ENCODE peak calls at places on chromosome 21, in four cellular contexts. Y is sigmoid colon, Z is transverse colon, L is H1. P is an unnamed sample.

GRCh38 chr21:25790122-25790951 is 55.6 kb downstream of the GABPA start:
- DNase-seq in Y (no peak), Z (no peak), L (no peak), P (no peak)

GRCh38 chr21:33975548-33976081 is 60.0 kb upstream of the ATP5PO start:
- DNase-seq in Y (no peak), Z (peak; percentile 25), L (peak; percentile 39), P (no peak)

GRCh38 chr21:20424943-20425342 is 573.3 kb upstream of the NCAM2 start:
- DNase-seq in Y (no peak), Z (no peak), L (no peak), P (no peak)

GRCh38 chr21:23162213-23162946 is 2164.2 kb downstream of the NCAM2 start:
- DNase-seq in Y (no peak), Z (no peak), L (no peak), P (no peak)

GRCh38 chr21:41957991-41958766 is 4.4 kb upstream of the C2CD2 start:
- DNase-seq in Y (peak; percentile 93), Z (peak; percentile 61), L (no peak), P (no peak)

GRCh38 chr21:29209696-29210095 is 79.3 kb downstream of the MAP3K7CL start:
- DNase-seq in Y (no peak), Z (no peak), L (no peak), P (no peak)

GRCh38 chr21:38241029-38241740 is 15.6 kb upstream of the KCNJ15 start:
- DNase-seq in Y (no peak), Z (no peak), L (no peak), P (no peak)

GRCh38 chr21:41316641-41317392 is at the start of gene FAM3B:
- DNase-seq in Y (no peak), Z (peak; percentile 47), L (peak; percentile 83), P (no peak)

GRCh38 chr21:39696620-39697019 is 48.4 kb upstream of the IGSF5 start:
- DNase-seq in Y (no peak), Z (peak; percentile 50), L (no peak), P (peak; percentile 64)

GRCh38 chr21:30014883-30015282 is 75.1 kb upstream of the GRIK1 start:
- DNase-seq in Y (no peak), Z (no peak), L (no peak), P (no peak)

GRCh38 chr21:41361786-41362604 is at the start of gene MX2:
- DNase-seq in Y (peak; percentile 85), Z (peak; percentile 71), L (no peak), P (peak; percentile 96)

GRCh38 chr21:41752231-41752681 is 14.6 kb downstream of the RIPK4 start:
- DNase-seq in Y (no peak), Z (no peak), L (no peak), P (no peak)

GRCh38 chr21:42527489-42528158 is 14.0 kb downstream of the SLC37A1 start:
- DNase-seq in Y (no peak), Z (no peak), L (no peak), P (no peak)

DNA sequence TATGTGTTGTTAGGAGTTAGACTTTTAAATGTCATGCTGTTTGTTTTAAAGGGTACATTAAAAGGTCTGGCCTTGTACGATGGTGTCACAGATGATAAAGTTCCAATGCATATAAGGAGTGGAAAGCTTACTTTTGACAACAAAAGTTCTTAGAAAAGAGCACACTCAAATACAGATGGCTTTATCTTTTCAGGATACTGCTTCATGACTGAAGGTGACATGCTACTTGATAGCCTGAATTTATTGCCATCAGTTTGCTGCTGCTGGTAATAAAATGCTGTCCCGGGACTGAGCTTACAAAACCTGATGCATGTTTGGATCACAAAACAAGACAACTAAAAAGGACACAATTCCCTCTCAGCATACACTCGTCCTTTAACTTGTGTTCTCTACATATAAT is 84.9 kb downstream of the TTC3 start:
- DNase-seq in Y (no peak), Z (no peak), L (no peak), P (no peak)
- TF ChIP-seq EP300 in Y (no peak), Z (no peak), L (no peak), P (no peak)

GRCh38 chr21:37062592-37062933 is 10.3 kb downstream of the PIGP start:
- DNase-seq in Y (no peak), Z (no peak), L (no peak), P (no peak)
- TF ChIP-seq POLR2AphosphoS5 in Y (no peak), Z (no peak), L (no peak), P (no peak)

GRCh38 chr21:18387994-18388393 is 15.6 kb downstream of the TMPRSS15 start:
- DNase-seq in Y (no peak), Z (no peak), L (no peak), P (no peak)
- TF ChIP-seq CTCF in Y (no peak), Z (no peak), L (peak; percentile 21), P (no peak)

GRCh38 chr21:32371913-32372314 is 20.9 kb downstream of the URB1 start:
- DNase-seq in Y (peak; percentile 81), Z (no peak), L (no peak), P (no peak)
- TF ChIP-seq EP300 in Y (no peak), Z (no peak), L (no peak), P (peak; percentile 89)

GRCh38 chr21:32756096-32756495 is 15.5 kb downstream of the PAXBP1 start:
- DNase-seq in Y (no peak), Z (no peak), L (no peak), P (no peak)

GRCh38 chr21:32753818-32754610 is 17.5 kb downstream of the PAXBP1 start:
- DNase-seq in Y (no peak), Z (no peak), L (no peak), P (no peak)

GRCh38 chr21:32757804-32758203 is 13.8 kb downstream of the PAXBP1 start:
- DNase-seq in Y (no peak), Z (no peak), L (no peak), P (no peak)
- TF ChIP-seq POLR2AphosphoS5 in Y (no peak), Z (no peak), L (no peak), P (no peak)

GRCh38 chr21:45352621-45353125 is 52.3 kb upstream of the COL18A1 start:
- DNase-seq in Y (no peak), Z (no peak), L (no peak), P (no peak)
- TF ChIP-seq CTCF in Y (no peak), Z (no peak), L (no peak), P (no peak)

GRCh38 chr21:14582934-14583628 is 37.0 kb upstream of the SAMSN1 start:
- DNase-seq in Y (no peak), Z (no peak), L (no peak), P (no peak)

GRCh38 chr21:14585122-14585521 is 39.0 kb upstream of the SAMSN1 start:
- DNase-seq in Y (no peak), Z (no peak), L (no peak), P (no peak)

GRCh38 chr21:14583629-14584251 is 37.6 kb upstream of the SAMSN1 start:
- DNase-seq in Y (no peak), Z (no peak), L (no peak), P (no peak)

GRCh38 chr21:14581902-14582457 is 35.9 kb upstream of the SAMSN1 start:
- DNase-seq in Y (no peak), Z (no peak), L (no peak), P (no peak)

GRCh38 chr21:14584357-14585095 is 38.4 kb upstream of the SAMSN1 start:
- DNase-seq in Y (no peak), Z (no peak), L (no peak), P (no peak)
- TF ChIP-seq EP300 in Y (no peak), Z (no peak), L (no peak), P (no peak)

GRCh38 chr21:43767498-43767979 is 8.6 kb downstream of the CSTB start:
- DNase-seq in Y (no peak), Z (no peak), L (no peak), P (no peak)

GRCh38 chr21:43767980-43768867 is 7.9 kb downstream of the CSTB start:
- DNase-seq in Y (no peak), Z (peak; percentile 82), L (peak; percentile 56), P (no peak)

GRCh38 chr21:43764576-43765495 is 11.3 kb downstream of the CSTB start:
- DNase-seq in Y (no peak), Z (no peak), L (no peak), P (no peak)

GRCh38 chr21:43768868-43769167 is 7.3 kb downstream of the CSTB start:
- DNase-seq in Y (no peak), Z (no peak), L (peak; percentile 53), P (no peak)

GRCh38 chr21:43766734-43767497 is 9.2 kb downstream of the CSTB start:
- DNase-seq in Y (no peak), Z (peak; percentile 45), L (no peak), P (no peak)
- TF ChIP-seq POLR2AphosphoS5 in Y (no peak), Z (no peak), L (peak; percentile 43), P (no peak)

GRCh38 chr21:28144653-28145052 is 848.0 kb downstream of the LTN1 start:
- DNase-seq in Y (no peak), Z (no peak), L (no peak), P (no peak)

GRCh38 chr21:28138272-28138671 is 854.4 kb downstream of the LTN1 start:
- DNase-seq in Y (no peak), Z (no peak), L (no peak), P (no peak)

GRCh38 chr21:28148400-28149064 is 844.1 kb downstream of the LTN1 start:
- DNase-seq in Y (no peak), Z (no peak), L (no peak), P (no peak)

GRCh38 chr21:28144089-28144488 is 848.6 kb downstream of the LTN1 start:
- DNase-seq in Y (no peak), Z (no peak), L (no peak), P (no peak)

DNA sequence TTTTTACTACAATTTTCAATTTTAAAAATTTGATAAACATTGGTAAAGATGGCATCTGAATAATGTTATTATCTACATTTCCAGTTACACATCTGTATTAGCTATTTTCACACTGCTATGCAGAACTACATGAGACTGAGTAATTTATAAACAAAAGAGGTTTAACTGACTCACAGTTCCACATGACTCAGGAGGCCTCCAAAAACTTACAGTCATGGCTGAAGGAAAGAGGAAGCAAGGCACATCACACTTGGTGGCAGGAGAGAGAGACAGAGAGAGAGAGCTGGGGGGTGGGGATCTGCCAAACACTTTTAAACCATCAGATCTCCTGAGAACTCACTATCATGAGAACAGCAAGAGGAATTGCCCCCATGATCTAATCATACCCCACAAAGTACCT is 850.0 kb downstream of the LTN1 start:
- DNase-seq in Y (no peak), Z (no peak), L (no peak), P (no peak)
- TF ChIP-seq CTCF in Y (no peak), Z (no peak), L (no peak), P (no peak)

GRCh38 chr21:18248171-18248570 is 3.5 kb downstream of the CHODL start:
- DNase-seq in Y (no peak), Z (no peak), L (no peak), P (no peak)

GRCh38 chr21:18251065-18251464 is 6.4 kb downstream of the CHODL start:
- DNase-seq in Y (no peak), Z (no peak), L (no peak), P (no peak)

GRCh38 chr21:18252686-18253085 is 8.1 kb downstream of the CHODL start:
- DNase-seq in Y (no peak), Z (no peak), L (no peak), P (no peak)

GRCh38 chr21:18253252-18253651 is 8.6 kb downstream of the CHODL start:
- DNase-seq in Y (no peak), Z (no peak), L (no peak), P (no peak)

GRCh38 chr21:18249542-18250152 is 5.0 kb downstream of the CHODL start:
- DNase-seq in Y (no peak), Z (no peak), L (no peak), P (no peak)
- TF ChIP-seq EP300 in Y (no peak), Z (no peak), L (no peak), P (no peak)